ENCODE peak calls at places on chromosomes 7 and 10, in four cellular contexts. G is NCI-H1694 treated with DMSO at 0.1 percent for 48 hours, B is C1 segment of cervical spinal cord, R is GM12865. W is an unnamed sample.

GRCh38 chr7:46930336-46930735 is 651.6 kb downstream of the TNS3 start:
- DNase-seq in B (no peak), R (peak; percentile 42), G (no peak), W (peak; percentile 84)

GRCh38 chr7:21251166-21251806 is 176.6 kb upstream of the SP4 start:
- DNase-seq in R (no peak), B (no peak), G (no peak), W (peak; percentile 41)

GRCh38 chr10:128178319-128178937 is 52.2 kb upstream of the MKI67 start:
- DNase-seq in R (peak; percentile 53), G (no peak), B (no peak), W (peak; percentile 68)

GRCh38 chr10:21405981-21406380 is 119.5 kb downstream of the SKIDA1 start:
- DNase-seq in R (no peak), B (no peak), G (no peak), W (no peak)

GRCh38 chr7:34260282-34260681 is 354.9 kb downstream of the BMPER start:
- DNase-seq in G (no peak), B (no peak), R (no peak), W (peak; percentile 84)

GRCh38 chr7:11193131-11193867 is 219.6 kb downstream of the PHF14 start:
- DNase-seq in R (no peak), B (no peak), G (no peak), W (no peak)

GRCh38 chr10:87092861-87093460 is 1.7 kb downstream of the GLUD1 start:
- DNase-seq in G (no peak), R (peak; percentile 54), B (no peak), W (peak; percentile 52)

GRCh38 chr10:12564173-12564572 is 214.8 kb downstream of the CAMK1D start:
- DNase-seq in R (no peak), G (no peak), B (no peak), W (no peak)

GRCh38 chr7:70752794-70753241 is 379.1 kb upstream of the GALNT17 start:
- DNase-seq in R (no peak), G (no peak), B (no peak), W (no peak)

GRCh38 chr10:77297370-77297692 is 340.3 kb downstream of the KCNMA1 start:
- DNase-seq in R (no peak), G (no peak), B (no peak), W (peak; percentile 64)

GRCh38 chr10:5948999-5949759 is 28.2 kb downstream of the IL15RA start:
- DNase-seq in R (peak; percentile 55), B (no peak), G (no peak), W (peak; percentile 71)

GRCh38 chr7:121561717-121562116 is 165.6 kb upstream of the FAM3C start:
- DNase-seq in R (no peak), B (no peak), G (peak; percentile 8), W (peak; percentile 21)

GRCh38 chr10:68462536-68462935 is 9.2 kb downstream of the DNA2 start:
- DNase-seq in R (no peak), B (no peak), G (no peak), W (peak; percentile 17)

GRCh38 chr10:88114368-88114767 is 250.9 kb downstream of the PTEN start:
- DNase-seq in R (peak; percentile 92), G (peak; percentile 39), B (no peak), W (peak; percentile 63)

GRCh38 chr7:117090820-117091219 is 137.5 kb downstream of the ST7 start:
- DNase-seq in R (no peak), B (no peak), G (no peak), W (no peak)

GRCh38 chr7:105470090-105470489 is 52.0 kb downstream of the PUS7 start:
- DNase-seq in R (no peak), B (no peak), G (no peak), W (no peak)

GRCh38 chr7:1539346-1540321 is 9.1 kb downstream of the MAFK start:
- DNase-seq in B (no peak), R (no peak), G (no peak), W (no peak)

GRCh38 chr7:101628522-101628921 is 574 bp downstream of the MYL10 start:
- DNase-seq in R (no peak), B (no peak), G (no peak), W (no peak)

GRCh38 chr10:3906511-3907111 is 121.6 kb upstream of the KLF6 start:
- DNase-seq in R (no peak), B (no peak), G (no peak), W (no peak)

GRCh38 chr10:73888514-73888913 is 14.2 kb upstream of the CAMK2G start:
- DNase-seq in R (no peak), G (peak; percentile 65), B (no peak), W (no peak)